ENCODE peak calls at places on chromosomes 7 and 10, in four cellular contexts. P is GM12878, D is H1, L is K562. X is an unnamed sample.

GRCh38 chr10:110775406-110775805 is 96.3 kb upstream of the PDCD4 start:
- DNase-seq in D (no peak), L (no peak), P (no peak), X (no peak)

GRCh38 chr7:2526659-2527504 is 7.3 kb downstream of the LFNG start:
- DNase-seq in L (no peak), P (no peak), D (no peak), X (no peak)

GRCh38 chr7:22885824-22886255 is 63.2 kb upstream of the TOMM7 start:
- DNase-seq in D (no peak), P (peak; percentile 88), L (no peak), X (no peak)

GRCh38 chr7:1811850-1812692 is 142.0 kb downstream of the ELFN1 start:
- DNase-seq in L (no peak), P (no peak), D (no peak), X (peak; percentile 42)

GRCh38 chr7:44595934-44596635 is 10.3 kb upstream of the OGDH start:
- DNase-seq in P (no peak), D (no peak), L (no peak), X (no peak)

GRCh38 chr10:1368772-1369171 is 312.6 kb downstream of the WDR37 start:
- DNase-seq in D (peak; percentile 43), L (peak; percentile 64), P (no peak), X (peak; percentile 28)

GRCh38 chr7:132991615-132992587 is 90.0 kb downstream of the CHCHD3 start:
- DNase-seq in L (no peak), P (no peak), D (no peak), X (no peak)

GRCh38 chr10:130719447-130719752 is 583.2 kb downstream of the GLRX3 start:
- DNase-seq in D (no peak), P (no peak), L (no peak), X (no peak)

GRCh38 chr7:111842489-111842888 is 280.2 kb upstream of the IMMP2L start:
- DNase-seq in L (no peak), D (no peak), P (no peak), X (no peak)

GRCh38 chr10:100286051-100287033 is at the start of gene BLOC1S2:
- DNase-seq in P (peak; percentile 61), D (peak; percentile 64), L (peak; percentile 96), X (peak; percentile 74)

GRCh38 chr7:4794591-4795350 is 19.3 kb downstream of the AP5Z1 start:
- DNase-seq in L (no peak), P (no peak), D (no peak), X (no peak)

GRCh38 chr10:34537629-34538231 is 277.4 kb downstream of the PARD3 start:
- DNase-seq in P (peak; percentile 87), L (no peak), D (no peak), X (no peak)

GRCh38 chr10:70812814-70813213 is 2.9 kb upstream of the SGPL1 start:
- DNase-seq in L (no peak), P (no peak), D (no peak), X (no peak)

GRCh38 chr10:36057180-36057579 is 415.1 kb upstream of the FZD8 start:
- DNase-seq in D (no peak), L (no peak), P (no peak), X (no peak)

GRCh38 chr7:130179631-130180030 is 25.6 kb downstream of the TMEM209 start:
- DNase-seq in L (no peak), D (no peak), P (no peak), X (no peak)

GRCh38 chr7:130182990-130183389 is 22.2 kb downstream of the TMEM209 start:
- DNase-seq in P (peak; percentile 5), L (no peak), D (no peak), X (no peak)

GRCh38 chr7:130178251-130178650 is 27.0 kb downstream of the TMEM209 start:
- DNase-seq in D (no peak), P (no peak), L (no peak), X (no peak)

GRCh38 chr7:130180571-130180971 is 24.6 kb downstream of the TMEM209 start:
- DNase-seq in P (no peak), L (no peak), D (no peak), X (no peak)
- TF ChIP-seq ZNF274 in P (no peak), L (no peak), D (no peak), X (no peak)

GRCh38 chr10:8048281-8049008 is 6.0 kb upstream of the GATA3 start:
- DNase-seq in D (no peak), L (no peak), P (no peak), X (no peak)
- TF ChIP-seq CHD2 in D (no peak), L (no peak), P (no peak), X (no peak)

GRCh38 chr7:29141981-29142380 is 4.4 kb downstream of the CPVL start:
- DNase-seq in L (no peak), D (no peak), P (no peak), X (no peak)

GRCh38 chr7:29140873-29141468 is 5.4 kb downstream of the CPVL start:
- DNase-seq in L (no peak), P (no peak), D (no peak), X (peak; percentile 90)

GRCh38 chr7:29139191-29139590 is 7.1 kb downstream of the CPVL start:
- DNase-seq in D (no peak), P (no peak), L (no peak), X (no peak)

GRCh38 chr7:29138588-29138987 is 7.7 kb downstream of the CPVL start:
- DNase-seq in P (no peak), D (no peak), L (no peak), X (no peak)

DNA sequence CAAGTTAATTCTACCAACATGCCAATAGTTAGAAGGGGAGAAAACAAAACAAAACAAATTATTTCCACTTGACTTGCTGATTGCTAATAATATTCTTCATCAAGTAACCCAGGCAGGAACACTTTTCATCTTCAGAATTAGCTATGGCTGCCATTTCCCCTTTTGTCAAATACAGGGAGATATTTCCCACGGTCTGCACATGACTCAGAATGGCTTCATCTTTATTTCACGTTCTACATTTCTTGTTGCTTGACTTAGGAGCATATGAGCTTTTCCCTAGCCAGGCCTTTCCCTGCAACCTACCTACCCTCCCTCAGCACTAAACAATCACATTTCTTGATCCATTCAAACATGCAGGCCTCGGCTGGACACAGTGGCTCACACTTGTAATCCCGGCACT is 6.5 kb downstream of the CPVL start:
- DNase-seq in P (no peak), L (no peak), D (no peak), X (no peak)
- TF ChIP-seq ZNF274 in P (no peak), L (no peak), D (no peak), X (no peak)

GRCh38 chr7:378041-378420 is 88.1 kb downstream of the FOXL3 start:
- DNase-seq in D (no peak), P (no peak), L (no peak), X (no peak)

GRCh38 chr7:379456-380225 is 89.7 kb downstream of the FOXL3 start:
- DNase-seq in L (peak; percentile 12), D (peak; percentile 13), P (no peak), X (no peak)

GRCh38 chr7:377069-378040 is 87.4 kb downstream of the FOXL3 start:
- DNase-seq in P (no peak), D (no peak), L (peak; percentile 10), X (no peak)

GRCh38 chr7:380226-380550 is 90.2 kb downstream of the FOXL3 start:
- DNase-seq in P (no peak), D (no peak), L (peak; percentile 10), X (no peak)

DNA sequence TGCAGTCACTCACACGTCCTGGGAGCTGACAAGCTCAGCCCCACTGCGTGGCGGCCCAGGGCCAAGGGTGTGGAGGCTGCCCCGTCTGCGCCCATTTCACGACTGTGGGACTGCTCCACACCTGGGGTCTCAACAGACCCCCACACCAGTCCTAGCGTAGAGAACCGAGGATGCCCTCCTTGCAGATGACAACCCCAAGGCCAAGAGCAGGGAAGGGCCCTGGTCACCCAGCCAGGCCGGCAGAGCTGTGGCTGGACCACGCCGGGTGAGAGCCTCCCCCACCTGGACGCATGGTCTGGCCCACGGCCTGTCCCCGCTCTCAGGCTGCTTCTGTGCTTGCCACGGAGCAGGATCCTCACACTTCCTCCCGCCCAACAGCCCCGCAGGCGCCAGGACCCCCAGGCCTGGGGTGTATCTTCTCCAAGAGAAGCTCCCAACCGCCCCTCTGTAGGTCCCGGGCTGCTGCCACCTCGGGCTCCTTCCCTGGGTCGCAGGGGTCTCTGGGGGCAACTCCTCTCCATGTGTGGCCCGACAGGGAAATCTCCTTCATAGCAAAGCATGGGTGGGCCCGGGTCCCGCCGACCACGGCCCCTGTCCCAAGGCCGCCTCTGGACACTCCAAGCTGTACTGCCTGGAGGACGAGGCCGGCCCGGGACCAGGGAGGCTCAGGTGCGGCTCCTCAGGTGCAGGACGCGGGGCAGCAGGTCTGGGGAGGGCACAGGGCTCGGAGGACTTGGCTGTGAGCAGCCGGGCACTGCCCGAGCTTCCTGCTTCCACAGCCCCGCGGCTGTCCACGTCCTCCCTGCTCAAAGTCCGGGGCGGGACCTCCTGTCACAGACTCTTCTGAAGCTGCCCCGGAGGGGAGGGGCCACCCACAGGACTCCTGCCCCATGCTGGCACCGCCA is 88.8 kb downstream of the FOXL3 start:
- DNase-seq in D (no peak), L (peak; percentile 10), P (no peak), X (no peak)
- TF ChIP-seq CHD2 in D (no peak), L (no peak), P (no peak), X (no peak)

GRCh38 chr7:27201231-27202017 is 1.5 kb upstream of the HOXA13 start:
- DNase-seq in P (no peak), D (no peak), L (no peak), X (no peak)
- TF ChIP-seq ZNF274 in P (no peak), D (no peak), L (no peak), X (no peak)

GRCh38 chr7:156985101-156985967 is 25.1 kb downstream of the MNX1 start:
- DNase-seq in L (no peak), D (no peak), P (no peak), X (no peak)

GRCh38 chr7:156989766-156990535 is 20.5 kb downstream of the MNX1 start:
- DNase-seq in P (no peak), D (no peak), L (no peak), X (no peak)

GRCh38 chr7:156986378-156986777 is 24.1 kb downstream of the MNX1 start:
- DNase-seq in P (no peak), L (no peak), D (no peak), X (no peak)

GRCh38 chr7:156984209-156984891 is 26.1 kb downstream of the MNX1 start:
- DNase-seq in P (no peak), L (no peak), D (no peak), X (no peak)

DNA sequence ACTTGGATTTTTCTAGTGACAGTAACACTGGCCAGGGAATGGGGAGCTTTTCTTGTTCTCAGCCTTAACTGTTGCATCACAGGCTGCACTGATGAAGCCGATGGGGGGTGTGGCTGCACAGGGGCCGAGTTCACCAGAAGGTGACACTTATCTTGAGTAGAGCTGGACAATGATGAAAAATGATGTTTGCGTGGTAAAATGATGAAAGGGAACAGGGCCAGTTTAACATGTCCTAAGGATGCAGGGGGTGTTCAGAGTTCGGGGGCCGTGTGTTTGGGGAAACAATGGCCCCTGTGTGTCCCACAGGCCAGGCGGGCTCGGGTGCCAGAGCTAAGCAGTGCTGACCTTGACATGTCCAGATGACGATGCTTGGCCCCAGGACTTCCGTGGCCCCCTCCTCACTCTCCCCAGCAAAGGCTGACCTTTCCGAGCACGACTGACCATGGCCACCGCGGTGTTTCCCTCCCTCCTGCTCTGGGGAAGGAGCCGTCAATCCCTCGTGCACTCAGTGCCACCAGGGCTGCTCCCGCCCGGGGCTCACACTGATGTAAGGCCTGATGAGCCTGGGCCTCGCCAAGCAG is 21.8 kb downstream of the MNX1 start:
- DNase-seq in P (no peak), D (no peak), L (no peak), X (peak; percentile 94)
- TF ChIP-seq CHD2 in P (no peak), D (no peak), L (no peak), X (no peak)